ENCODE peak calls at places on chromosome 17, in seven cellular contexts. One of them, this sample, is unnamed.

GRCh38 chr17:1762233-1762905 is 509 bp downstream of the SERPINF1 start:
- DNase-seq in stimulated activated CD4-positive, alpha-beta T cell treated with anti-CD3 and anti-CD28 coated beads, Interleukin-15, amount 100 ng/mL, for 24 hours: no peak
- DNase-seq in stimulated activated CD8-positive, alpha-beta memory T cell treated with anti-CD3 and anti-CD28 coated beads, Interleukin-7, amount 100 ng/mL, for 1 hour: no peak
- DNase-seq in fibroblast of pulmonary artery: peak; percentile 54
- DNase-seq in HS-5: no peak
- DNase-seq in ELR: no peak
- DNase-seq in NCI-H1436 treated with DMSO at 0.1 percent for 48 hours: no peak
- DNase-seq in this sample: no peak

GRCh38 chr17:76277300-76278267 is 12.4 kb downstream of the UBALD2 start:
- DNase-seq in NCI-H1436 treated with DMSO at 0.1 percent for 48 hours: no peak
- DNase-seq in stimulated activated CD4-positive, alpha-beta T cell treated with anti-CD3 and anti-CD28 coated beads, Interleukin-15, amount 100 ng/mL, for 24 hours: no peak
- DNase-seq in fibroblast of pulmonary artery: no peak
- DNase-seq in stimulated activated CD8-positive, alpha-beta memory T cell treated with anti-CD3 and anti-CD28 coated beads, Interleukin-7, amount 100 ng/mL, for 1 hour: no peak
- DNase-seq in HS-5: no peak
- DNase-seq in ELR: no peak
- DNase-seq in this sample: peak; percentile 15

GRCh38 chr17:19457830-19458271 is 46.8 kb downstream of the RNF112 start:
- DNase-seq in ELR: no peak
- DNase-seq in fibroblast of pulmonary artery: no peak
- DNase-seq in HS-5: no peak
- DNase-seq in NCI-H1436 treated with DMSO at 0.1 percent for 48 hours: no peak
- DNase-seq in stimulated activated CD8-positive, alpha-beta memory T cell treated with anti-CD3 and anti-CD28 coated beads, Interleukin-7, amount 100 ng/mL, for 1 hour: no peak
- DNase-seq in stimulated activated CD4-positive, alpha-beta T cell treated with anti-CD3 and anti-CD28 coated beads, Interleukin-15, amount 100 ng/mL, for 24 hours: no peak
- DNase-seq in this sample: no peak

GRCh38 chr17:81909966-81910839 is 996 bp downstream of the PCYT2 start:
- DNase-seq in NCI-H1436 treated with DMSO at 0.1 percent for 48 hours: no peak
- DNase-seq in stimulated activated CD8-positive, alpha-beta memory T cell treated with anti-CD3 and anti-CD28 coated beads, Interleukin-7, amount 100 ng/mL, for 1 hour: no peak
- DNase-seq in stimulated activated CD4-positive, alpha-beta T cell treated with anti-CD3 and anti-CD28 coated beads, Interleukin-15, amount 100 ng/mL, for 24 hours: no peak
- DNase-seq in fibroblast of pulmonary artery: no peak
- DNase-seq in ELR: peak; percentile 53
- DNase-seq in HS-5: no peak
- DNase-seq in this sample: no peak

GRCh38 chr17:491086-492014 is 138.7 kb upstream of the RPH3AL start:
- DNase-seq in fibroblast of pulmonary artery: peak; percentile 50
- DNase-seq in ELR: peak; percentile 71
- DNase-seq in HS-5: no peak
- DNase-seq in stimulated activated CD8-positive, alpha-beta memory T cell treated with anti-CD3 and anti-CD28 coated beads, Interleukin-7, amount 100 ng/mL, for 1 hour: no peak
- DNase-seq in NCI-H1436 treated with DMSO at 0.1 percent for 48 hours: no peak
- DNase-seq in stimulated activated CD4-positive, alpha-beta T cell treated with anti-CD3 and anti-CD28 coated beads, Interleukin-15, amount 100 ng/mL, for 24 hours: peak; percentile 44
- DNase-seq in this sample: peak; percentile 38

GRCh38 chr17:80291260-80291659 is 30.6 kb downstream of the RNF213 start:
- DNase-seq in NCI-H1436 treated with DMSO at 0.1 percent for 48 hours: no peak
- DNase-seq in fibroblast of pulmonary artery: no peak
- DNase-seq in HS-5: no peak
- DNase-seq in stimulated activated CD4-positive, alpha-beta T cell treated with anti-CD3 and anti-CD28 coated beads, Interleukin-15, amount 100 ng/mL, for 24 hours: no peak
- DNase-seq in stimulated activated CD8-positive, alpha-beta memory T cell treated with anti-CD3 and anti-CD28 coated beads, Interleukin-7, amount 100 ng/mL, for 1 hour: no peak
- DNase-seq in ELR: no peak
- DNase-seq in this sample: no peak

GRCh38 chr17:47674503-47674902 is 19.5 kb upstream of the TBKBP1 start:
- DNase-seq in ELR: no peak
- DNase-seq in fibroblast of pulmonary artery: no peak
- DNase-seq in HS-5: no peak
- DNase-seq in stimulated activated CD8-positive, alpha-beta memory T cell treated with anti-CD3 and anti-CD28 coated beads, Interleukin-7, amount 100 ng/mL, for 1 hour: no peak
- DNase-seq in NCI-H1436 treated with DMSO at 0.1 percent for 48 hours: no peak
- DNase-seq in stimulated activated CD4-positive, alpha-beta T cell treated with anti-CD3 and anti-CD28 coated beads, Interleukin-15, amount 100 ng/mL, for 24 hours: no peak
- DNase-seq in this sample: no peak

GRCh38 chr17:75503976-75504346 is 11.4 kb downstream of the CASKIN2 start:
- DNase-seq in ELR: no peak
- DNase-seq in HS-5: no peak
- DNase-seq in NCI-H1436 treated with DMSO at 0.1 percent for 48 hours: no peak
- DNase-seq in fibroblast of pulmonary artery: no peak
- DNase-seq in stimulated activated CD4-positive, alpha-beta T cell treated with anti-CD3 and anti-CD28 coated beads, Interleukin-15, amount 100 ng/mL, for 24 hours: no peak
- DNase-seq in stimulated activated CD8-positive, alpha-beta memory T cell treated with anti-CD3 and anti-CD28 coated beads, Interleukin-7, amount 100 ng/mL, for 1 hour: no peak
- DNase-seq in this sample: no peak

GRCh38 chr17:82970067-82970466 is 109.3 kb upstream of the METRNL start:
- DNase-seq in fibroblast of pulmonary artery: no peak
- DNase-seq in NCI-H1436 treated with DMSO at 0.1 percent for 48 hours: no peak
- DNase-seq in ELR: no peak
- DNase-seq in stimulated activated CD4-positive, alpha-beta T cell treated with anti-CD3 and anti-CD28 coated beads, Interleukin-15, amount 100 ng/mL, for 24 hours: no peak
- DNase-seq in HS-5: no peak
- DNase-seq in stimulated activated CD8-positive, alpha-beta memory T cell treated with anti-CD3 and anti-CD28 coated beads, Interleukin-7, amount 100 ng/mL, for 1 hour: no peak
- DNase-seq in this sample: no peak